ENCODE peak calls at places on chromosome 14, in four cellular contexts. V is K562, Y is HepG2, F is GM12878. Q is an unnamed sample.

GRCh38 chr14:89258728-89259273 is 158.2 kb downstream of the FOXN3 start:
- DNase-seq in V (no peak), Y (no peak), F (no peak), Q (no peak)

GRCh38 chr14:50560929-50561280 is 960 bp downstream of the ATL1 start:
- DNase-seq in V (peak; percentile 5), Y (no peak), F (no peak), Q (peak; percentile 74)

GRCh38 chr14:88961214-88961613 is 136.8 kb downstream of the TTC8 start:
- DNase-seq in V (no peak), Y (no peak), F (no peak), Q (no peak)

GRCh38 chr14:42424501-42424900 is 817.8 kb downstream of the LRFN5 start:
- DNase-seq in V (no peak), Y (no peak), F (no peak), Q (no peak)

GRCh38 chr14:58166005-58166983 is 14.3 kb upstream of the ARMH4 start:
- DNase-seq in V (peak; percentile 60), Y (peak; percentile 29), F (no peak), Q (peak; percentile 67)

GRCh38 chr14:67949771-67950170 is 130.2 kb downstream of the RAD51B start:
- DNase-seq in V (no peak), Y (no peak), F (no peak), Q (no peak)

GRCh38 chr14:98953544-98954346 is 318.3 kb downstream of the BCL11B start:
- DNase-seq in V (no peak), Y (no peak), F (no peak), Q (no peak)

GRCh38 chr14:21846227-21846885 is 172.7 kb upstream of the OR4E1 start:
- DNase-seq in V (peak; percentile 14), Y (peak; percentile 34), F (no peak), Q (peak; percentile 6)

GRCh38 chr14:73025544-73025943 is 1.4 kb downstream of the ZFYVE1 start:
- DNase-seq in V (no peak), Y (no peak), F (no peak), Q (no peak)

GRCh38 chr14:43872222-43872621 is 634.9 kb downstream of the FSCB start:
- DNase-seq in V (no peak), Y (no peak), F (no peak), Q (no peak)

GRCh38 chr14:26255213-26255612 is 342.6 kb downstream of the NOVA1 start:
- DNase-seq in V (peak; percentile 3), Y (no peak), F (no peak), Q (no peak)

GRCh38 chr14:28298156-28298555 is 468.4 kb upstream of the FOXG1 start:
- DNase-seq in V (no peak), Y (no peak), F (no peak), Q (no peak)

GRCh38 chr14:36659822-36660735 is 1.6 kb upstream of the PAX9 start:
- DNase-seq in V (no peak), Y (no peak), F (no peak), Q (no peak)

GRCh38 chr14:26841361-26841760 is 243.5 kb upstream of the NOVA1 start:
- DNase-seq in V (no peak), Y (no peak), F (no peak), Q (no peak)

GRCh38 chr14:92553456-92553855 is 39.9 kb downstream of the RIN3 start:
- DNase-seq in V (no peak), Y (no peak), F (no peak), Q (no peak)

GRCh38 chr14:72665259-72665658 is 228.6 kb downstream of the DPF3 start:
- DNase-seq in V (no peak), Y (peak; percentile 7), F (no peak), Q (no peak)

GRCh38 chr14:104235686-104236085 is 97.3 kb downstream of the KIF26A start:
- DNase-seq in V (no peak), Y (no peak), F (no peak), Q (no peak)

GRCh38 chr14:40870252-40870651 is 736.4 kb upstream of the LRFN5 start:
- DNase-seq in V (no peak), Y (no peak), F (no peak), Q (no peak)

GRCh38 chr14:45743884-45744283 is 490.9 kb upstream of the MIS18BP1 start:
- DNase-seq in V (no peak), Y (no peak), F (no peak), Q (no peak)

DNA sequence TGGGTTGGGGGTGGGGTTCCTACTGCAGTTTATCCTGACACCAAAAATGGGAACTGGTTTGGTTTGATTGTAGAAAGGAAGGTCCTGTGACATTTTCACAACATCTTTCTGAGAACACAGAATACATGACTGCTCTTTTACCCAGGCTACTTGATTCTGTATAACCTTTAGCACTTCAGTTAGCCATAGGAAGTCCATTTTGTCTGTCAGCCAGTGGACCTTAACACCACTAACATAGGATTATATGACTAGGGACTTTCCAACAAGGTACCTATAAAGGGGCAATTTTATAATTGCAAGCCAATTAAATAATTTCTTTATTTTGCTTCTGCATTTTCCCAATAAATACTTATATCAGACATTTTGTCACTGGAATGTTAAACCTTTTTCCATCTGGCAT is 489.2 kb upstream of the MIS18BP1 start:
- DNase-seq in V (no peak), Y (no peak), F (no peak), Q (no peak)
- H3K4me2 ChIP-seq in V (no peak overlapping the region), Y (no peak overlapping the region), F (no peak overlapping the region), Q (no peak overlapping the region)

GRCh38 chr14:75278422-75279152 is at the start of gene FOS:
- DNase-seq in V (peak; percentile 93), Y (peak; percentile 89), F (no peak), Q (peak; percentile 98)

GRCh38 chr14:75279739-75280447 is 1.3 kb downstream of the FOS start:
- DNase-seq in V (no peak), Y (no peak), F (no peak), Q (peak; percentile 34)

GRCh38 chr14:75277796-75278421 is 719 bp upstream of the FOS start:
- DNase-seq in V (no peak), Y (no peak), F (no peak), Q (no peak)

GRCh38 chr14:75280448-75280830 is 1.8 kb downstream of the FOS start:
- DNase-seq in V (no peak), Y (no peak), F (no peak), Q (no peak)

GRCh38 chr14:75279153-75279738 is 618 bp downstream of the FOS start:
- DNase-seq in V (peak; percentile 37), Y (no peak), F (no peak), Q (peak; percentile 53)
- TF ChIP-seq NFIC in V (no peak), Y (no peak), F (no peak), Q (no peak)

GRCh38 chr14:54486685-54487084 is 2.1 kb downstream of the GMFB start:
- DNase-seq in V (peak; percentile 71), Y (no peak), F (no peak), Q (no peak)

GRCh38 chr14:54488646-54489317 is at the start of gene GMFB:
- DNase-seq in V (peak; percentile 79), Y (peak; percentile 80), F (peak; percentile 52), Q (peak; percentile 92)

GRCh38 chr14:54489318-54489683 is 521 bp upstream of the GMFB start:
- DNase-seq in V (no peak), Y (no peak), F (no peak), Q (no peak)

GRCh38 chr14:54488318-54488645 is 498 bp downstream of the GMFB start:
- DNase-seq in V (no peak), Y (no peak), F (no peak), Q (no peak)

DNA sequence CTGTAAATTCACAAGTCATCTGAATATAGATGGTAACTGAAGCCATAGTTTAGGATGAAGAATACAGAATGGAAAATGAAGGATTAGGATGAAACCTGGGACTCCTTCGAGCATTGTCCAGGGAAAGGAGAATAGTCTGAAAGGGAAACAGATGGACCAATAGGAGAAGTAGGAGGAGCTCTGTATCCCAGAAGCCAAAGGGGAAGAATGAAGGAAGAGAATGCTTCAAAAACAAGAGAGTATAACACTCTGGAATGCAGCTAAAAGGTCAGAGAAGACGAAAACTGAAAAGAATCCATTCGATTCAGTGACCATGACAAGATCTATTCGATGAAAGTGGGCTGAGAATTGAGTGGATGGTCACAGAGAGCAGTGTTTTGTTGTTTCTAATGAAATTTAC is 1.0 kb downstream of the GMFB start:
- DNase-seq in V (no peak), Y (no peak), F (no peak), Q (peak; percentile 63)
- H3K4me2 ChIP-seq in V (peak overlapping the region; percentile 89), Y (peak overlapping the region; percentile 99), F (peak overlapping the region; percentile 92), Q (peak overlapping the region; percentile 96)

DNA sequence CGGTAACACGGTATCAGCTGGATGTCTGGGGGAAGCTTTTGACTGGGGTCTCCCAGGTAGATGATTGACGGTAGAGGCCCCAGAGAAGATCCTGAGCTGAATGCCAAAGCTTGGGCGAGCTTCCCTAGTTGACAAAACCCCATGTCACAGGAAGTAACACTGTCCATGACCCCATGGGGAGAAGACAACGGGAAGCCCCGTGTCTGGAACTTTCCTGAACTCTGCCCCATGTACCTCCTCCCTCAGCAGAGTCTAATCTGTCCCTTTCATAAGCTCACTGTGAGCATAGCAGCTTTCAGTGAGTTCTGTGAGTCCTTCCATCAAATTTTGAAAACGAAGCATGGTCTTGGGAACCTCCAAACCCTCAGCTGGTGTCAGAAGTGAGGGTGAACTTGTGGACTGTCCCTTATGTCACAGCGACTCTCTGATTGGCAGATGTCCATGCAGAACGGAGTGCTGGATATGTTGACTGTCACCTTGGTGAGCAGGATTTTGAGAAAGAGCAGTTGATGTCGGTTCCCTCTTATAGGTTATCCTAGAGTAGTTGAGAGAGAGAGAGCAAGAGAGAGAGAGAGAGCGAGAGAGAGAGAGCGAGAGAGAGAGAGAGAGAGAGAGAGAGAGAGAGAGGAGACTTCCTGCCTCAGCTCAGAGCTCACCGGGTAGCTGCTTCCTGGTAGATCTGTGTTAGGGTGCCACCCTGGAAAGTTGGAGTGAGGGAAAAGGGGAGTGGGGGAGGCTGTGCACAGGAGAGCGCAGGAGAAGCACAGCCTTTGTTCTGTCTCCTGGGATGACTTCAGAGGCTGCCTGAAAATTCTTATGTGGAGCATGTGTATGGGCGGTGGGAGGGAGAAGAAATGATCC is 29.9 kb upstream of the BEGAIN start:
- DNase-seq in V (no peak), Y (no peak), F (no peak), Q (peak; percentile 14)
- TF ChIP-seq NFIC in V (no peak), Y (no peak), F (no peak), Q (no peak)

GRCh38 chr14:76947838-76948184 is 80.7 kb downstream of the IRF2BPL start:
- DNase-seq in V (no peak), Y (no peak), F (no peak), Q (no peak)
- H3K4me2 ChIP-seq in V (peak overlapping the region; percentile 39), Y (peak overlapping the region; percentile 86), F (peak overlapping the region; percentile 69), Q (peak overlapping the region; percentile 77)

Q was measured in SK-N-SH.